ENCODE peak calls at places on chromosomes 4 and X, in five cellular contexts. R, J, K, V and M are unnamed samples.

GRCh38 chr4:156981262-156981661 is 9.7 kb upstream of the PDGFC start:
- DNase-seq in R (no peak), J (no peak), K (no peak), V (no peak), M (no peak)

GRCh38 chrX:3815896-3816664 is 102.6 kb upstream of the PRKX start:
- DNase-seq in R (peak), J (peak), K (peak), V (peak), M (peak)

GRCh38 chr4:76879731-76880364 is 18.1 kb downstream of the SOWAHB start:
- DNase-seq in R (no peak), J (no peak), K (no peak), V (no peak), M (no peak)

GRCh38 chr4:110514889-110515479 is 39.0 kb downstream of the ENPEP start:
- DNase-seq in R (no peak), J (peak), K (no peak), V (no peak), M (peak)

GRCh38 chrX:12113321-12113720 is 25.0 kb upstream of the FRMPD4 start:
- DNase-seq in R (no peak), J (no peak), K (no peak), V (no peak), M (no peak)

GRCh38 chr4:151031831-151032605 is 16.9 kb upstream of the LRBA start:
- DNase-seq in R (peak), J (no peak), K (no peak), V (no peak), M (peak)

GRCh38 chr4:47801481-47802002 is 36.3 kb downstream of the CORIN start:
- DNase-seq in R (no peak), J (no peak), K (no peak), V (no peak), M (no peak)

GRCh38 chr4:146585761-146586333 is 52.8 kb upstream of the POU4F2 start:
- DNase-seq in R (no peak), J (no peak), K (no peak), V (no peak), M (no peak)

GRCh38 chr4:40422309-40422708 is 87.2 kb downstream of the CHRNA9 start:
- DNase-seq in R (no peak), J (no peak), K (no peak), V (no peak), M (peak)

GRCh38 chrX:86121916-86122315 is 26.3 kb upstream of the DACH2 start:
- DNase-seq in R (no peak), J (no peak), K (no peak), V (no peak), M (no peak)

GRCh38 chr4:56986192-56986591 is 7.5 kb downstream of the POLR2B start:
- DNase-seq in R (no peak), J (no peak), K (no peak), V (no peak), M (no peak)

GRCh38 chr4:66693694-66694093 is 851.6 kb downstream of the CENPC start:
- DNase-seq in R (no peak), J (no peak), K (no peak), V (no peak), M (no peak)

GRCh38 chr4:6472387-6473263 is at the start of gene PPP2R2C:
- DNase-seq in R (no peak), J (no peak), K (peak), V (peak), M (no peak)

GRCh38 chrX:154413142-154413541 is 1.8 kb downstream of the TAFAZZIN start:
- DNase-seq in R (no peak), J (no peak), K (no peak), V (no peak), M (no peak)

GRCh38 chrX:133402042-133402453 is 13.2 kb downstream of the GPC4 start:
- DNase-seq in R (no peak), J (no peak), K (no peak), V (no peak), M (no peak)

GRCh38 chrX:44105228-44105913 is 132.2 kb upstream of the NDP start:
- DNase-seq in R (no peak), J (no peak), K (peak), V (no peak), M (no peak)

GRCh38 chr4:99710020-99710419 is 52.4 kb upstream of the C4orf54 start:
- DNase-seq in R (no peak), J (no peak), K (no peak), V (no peak), M (no peak)

GRCh38 chrX:21949689-21950088 is 9.2 kb downstream of the SMS start:
- DNase-seq in R (no peak), J (no peak), K (no peak), V (no peak), M (no peak)

GRCh38 chr4:7612311-7612710 is 177.6 kb upstream of the PSAPL1 start:
- DNase-seq in R (no peak), J (no peak), K (peak), V (no peak), M (no peak)

GRCh38 chr4:7052923-7053715 is 9.9 kb downstream of the TADA2B start:
- DNase-seq in R (no peak), J (no peak), K (no peak), V (peak), M (no peak)

GRCh38 chrX:148363836-148364235 is 136.6 kb upstream of the AFF2 start:
- DNase-seq in R (no peak), J (no peak), K (no peak), V (no peak), M (no peak)

GRCh38 chr4:133759428-133759827 is 442.2 kb downstream of the PABPC4L start:
- DNase-seq in R (no peak), J (no peak), K (no peak), V (no peak), M (no peak)

GRCh38 chrX:16160729-16161128 is 6.6 kb upstream of the MAGEB17 start:
- DNase-seq in R (no peak), J (peak), K (no peak), V (no peak), M (no peak)

GRCh38 chr4:56650259-56651070 is 30.6 kb downstream of the HOPX start:
- DNase-seq in R (no peak), J (no peak), K (no peak), V (no peak), M (no peak)

GRCh38 chr4:133081246-133081645 is 67.8 kb upstream of the PCDH10 start:
- DNase-seq in R (no peak), J (peak), K (no peak), V (no peak), M (no peak)

GRCh38 chr4:20254517-20255250 is 3.0 kb downstream of the SLIT2 start:
- DNase-seq in R (no peak), J (no peak), K (peak), V (peak), M (no peak)

GRCh38 chrX:44130189-44130588 is 157.0 kb upstream of the NDP start:
- DNase-seq in R (no peak), J (no peak), K (no peak), V (no peak), M (no peak)

GRCh38 chrX:109270580-109271484 is 211.1 kb downstream of the GUCY2F start:
- DNase-seq in R (peak), J (peak), K (no peak), V (no peak), M (peak)

GRCh38 chr4:7389719-7390118 is 45.0 kb downstream of the PSAPL1 start:
- DNase-seq in R (no peak), J (no peak), K (peak), V (peak), M (no peak)

GRCh38 chr4:79597266-79597665 is 189.2 kb upstream of the GK2 start:
- DNase-seq in R (no peak), J (no peak), K (no peak), V (no peak), M (no peak)

GRCh38 chr4:180521181-180521580 is 1722.0 kb upstream of the TENM3 start:
- DNase-seq in R (no peak), J (no peak), K (no peak), V (no peak), M (no peak)

GRCh38 chrX:37802028-37802427 is 22.2 kb downstream of the CYBB start:
- DNase-seq in R (no peak), J (no peak), K (no peak), V (no peak), M (no peak)

GRCh38 chrX:46648660-46649059 is 75.1 kb downstream of the CHST7 start:
- DNase-seq in R (no peak), J (no peak), K (no peak), V (no peak), M (no peak)

GRCh38 chrX:38732866-38733265 is 68.4 kb upstream of the MID1IP1 start:
- DNase-seq in R (no peak), J (no peak), K (no peak), V (no peak), M (no peak)

GRCh38 chr4:180937083-180937482 is 1306.1 kb upstream of the TENM3 start:
- DNase-seq in R (no peak), J (no peak), K (no peak), V (no peak), M (no peak)

GRCh38 chrX:40513835-40514234 is 66.9 kb upstream of the ATP6AP2 start:
- DNase-seq in R (no peak), J (no peak), K (no peak), V (no peak), M (no peak)

GRCh38 chrX:40508560-40508959 is 72.2 kb upstream of the ATP6AP2 start:
- DNase-seq in R (no peak), J (no peak), K (no peak), V (no peak), M (no peak)

GRCh38 chrX:40511258-40511657 is 69.5 kb upstream of the ATP6AP2 start:
- DNase-seq in R (no peak), J (no peak), K (no peak), V (no peak), M (no peak)

GRCh38 chrX:40514376-40514775 is 66.4 kb upstream of the ATP6AP2 start:
- DNase-seq in R (no peak), J (no peak), K (no peak), V (no peak), M (no peak)

GRCh38 chrX:40513012-40513411 is 67.8 kb upstream of the ATP6AP2 start:
- DNase-seq in R (no peak), J (no peak), K (no peak), V (no peak), M (no peak)
- TF ChIP-seq CTCF in R (no peak), J (no peak), K (no peak), V (no peak), M (no peak)

GRCh38 chr4:1043162-1043561 is 31.7 kb downstream of the FGFRL1 start:
- DNase-seq in R (no peak), J (no peak), K (no peak), V (no peak), M (no peak)
- H3K4me3 ChIP-seq in R (no peak), J (peak), K (no peak), V (no peak), M (no peak)

DNA sequence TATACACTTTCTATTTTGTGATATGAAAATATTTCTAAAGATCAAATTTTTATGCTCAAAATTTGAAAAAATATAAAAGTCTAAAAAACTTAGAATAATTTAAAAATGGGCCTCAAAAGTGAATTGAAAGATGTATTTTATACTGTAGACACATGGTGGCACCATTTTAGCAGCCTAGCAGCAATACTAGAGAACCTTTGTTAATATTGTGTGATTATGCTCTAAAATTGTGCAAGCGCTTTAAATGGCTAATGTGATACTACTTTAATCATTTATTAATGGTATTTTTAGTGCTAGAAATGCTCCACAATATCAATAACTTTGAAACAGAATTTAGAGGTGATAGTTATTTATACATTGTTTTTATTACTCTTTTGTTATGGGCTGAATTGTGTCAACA is 3.7 kb upstream of the GUF1 start:
- DNase-seq in R (no peak), J (no peak), K (no peak), V (no peak), M (no peak)
- TF ChIP-seq CTCF in R (no peak), J (no peak), K (no peak), V (no peak), M (no peak)

DNA sequence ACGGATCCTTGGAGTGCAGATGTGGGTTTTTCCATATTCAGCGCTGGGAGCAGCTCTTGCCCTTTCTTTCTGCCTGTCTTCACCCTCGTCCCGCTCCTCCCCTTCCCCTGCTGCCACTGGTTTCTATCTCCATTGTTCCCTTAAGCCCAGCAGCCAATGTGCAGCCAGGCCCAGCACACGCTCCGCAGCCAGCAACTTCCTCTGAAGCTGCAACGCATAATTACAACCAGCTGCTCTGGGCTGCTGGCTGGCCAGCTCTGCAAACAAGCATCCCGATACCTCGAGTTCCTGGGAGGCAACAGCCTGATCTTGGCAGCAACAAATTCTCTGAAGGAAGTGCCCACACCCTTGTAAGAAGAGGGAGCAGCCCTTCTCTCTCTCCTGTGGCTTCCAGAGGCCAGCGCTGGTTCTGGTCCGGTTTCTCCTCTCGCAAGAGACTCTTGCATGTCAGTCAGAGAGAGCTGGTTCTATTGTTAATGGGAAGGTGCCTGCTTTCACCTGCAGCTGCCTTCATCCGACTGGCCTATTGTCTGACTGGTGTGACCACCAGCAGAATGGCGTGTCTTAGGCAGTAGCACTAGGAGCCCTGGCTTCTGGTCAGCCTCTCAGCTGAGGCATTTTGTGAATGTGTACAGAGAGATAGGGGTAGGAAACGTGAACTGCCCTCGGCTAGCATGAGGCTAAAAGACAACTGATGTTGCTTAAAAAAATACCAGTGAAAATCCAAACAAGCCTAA is 83.8 kb upstream of the MAML3 start:
- DNase-seq in R (no peak), J (no peak), K (peak), V (peak), M (no peak)
- H3K4me3 ChIP-seq in R (no peak), J (no peak), K (no peak), V (peak), M (no peak)

DNA sequence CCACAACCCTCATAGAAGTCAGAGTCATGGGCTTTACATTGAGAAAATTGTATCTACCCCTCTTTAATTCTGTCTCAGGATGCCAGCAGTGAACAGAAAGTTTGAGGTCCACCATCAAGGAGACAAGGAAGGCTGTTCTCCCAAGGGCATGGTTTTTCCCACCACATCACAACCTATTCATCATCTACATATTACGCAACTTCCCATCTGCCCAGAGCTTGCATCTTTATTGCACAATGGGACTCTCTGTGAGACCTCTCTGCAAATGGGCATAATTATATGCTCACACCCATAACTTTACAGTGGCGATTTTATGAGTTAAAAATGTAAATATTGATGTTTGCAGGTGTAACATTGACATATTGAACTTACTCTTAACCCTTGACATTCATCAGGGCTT is 38.9 kb downstream of the PAGE2 start:
- DNase-seq in R (no peak), J (no peak), K (no peak), V (no peak), M (no peak)
- TF ChIP-seq CTCF in R (no peak), J (no peak), K (no peak), V (no peak), M (no peak)

GRCh38 chr4:170089743-170090666 is at the start of gene AADAT:
- DNase-seq in R (no peak), J (peak), K (peak), V (peak), M (peak)
- H3K4me3 ChIP-seq in R (peak), J (peak), K (peak), V (peak), M (no peak)

DNA sequence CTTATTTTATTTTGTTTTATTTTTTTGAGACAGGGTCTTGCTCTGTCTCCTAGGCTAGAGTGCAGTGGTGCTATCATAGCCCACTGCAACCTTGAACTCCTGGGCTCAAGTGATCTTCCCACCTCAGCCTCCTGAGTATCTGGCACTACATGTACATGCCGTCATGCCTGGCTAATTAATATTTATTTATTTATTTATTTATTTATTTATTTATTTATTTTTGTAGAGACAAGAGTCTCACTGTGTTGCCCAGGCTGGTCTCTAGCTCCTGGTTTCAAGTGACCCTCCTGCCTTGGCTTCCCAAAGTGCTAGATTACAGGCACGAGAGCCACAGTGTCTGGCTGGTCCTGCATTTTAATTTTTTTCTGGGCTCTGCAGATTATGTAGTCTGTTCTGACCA is 84.9 kb upstream of the BCOR start:
- DNase-seq in R (no peak), J (no peak), K (no peak), V (no peak), M (no peak)
- TF ChIP-seq CTCF in R (no peak), J (no peak), K (no peak), V (no peak), M (no peak)

DNA sequence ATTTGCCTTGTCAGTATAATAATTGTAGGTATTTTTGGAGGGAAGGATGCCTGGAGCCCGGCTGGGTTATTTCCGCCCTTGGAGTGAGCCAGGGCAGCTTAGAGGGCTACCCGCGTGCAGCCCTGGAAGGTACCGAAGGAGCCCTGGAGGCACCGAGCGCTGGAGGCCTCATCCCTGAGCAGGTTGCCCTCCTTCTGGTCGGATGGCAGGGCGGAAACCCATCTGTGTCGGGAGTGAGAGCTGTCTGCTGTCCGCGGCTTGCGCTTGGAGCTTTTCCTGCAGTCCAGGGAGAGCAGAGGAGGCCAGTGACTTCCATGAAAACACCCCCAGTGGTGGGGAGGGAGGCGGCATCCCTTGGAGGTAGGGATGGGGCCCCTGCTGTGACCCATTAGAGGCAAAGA is 122.1 kb downstream of the TBL1X start:
- DNase-seq in R (no peak), J (no peak), K (no peak), V (no peak), M (no peak)
- H3K4me3 ChIP-seq in R (no peak), J (no peak), K (no peak), V (no peak), M (no peak)

GRCh38 chr4:137180349-137180748 is 351.9 kb downstream of the PCDH18 start:
- DNase-seq in R (no peak), J (peak), K (no peak), V (no peak), M (no peak)
- TF ChIP-seq CTCF in R (no peak), J (no peak), K (no peak), V (no peak), M (no peak)

GRCh38 chr4:65046496-65047101 is 623.7 kb downstream of the EPHA5 start:
- DNase-seq in R (no peak), J (no peak), K (no peak), V (no peak), M (no peak)
- H3K4me3 ChIP-seq in R (no peak), J (no peak), K (no peak), V (no peak), M (no peak)